ENCODE peak calls at places on chromosomes 16 and 17, in nine cellular contexts. C, M, D, P, N, W, T, G and U are unnamed samples.

GRCh38 chr17:6831662-6832263 is at the start of gene TEKT1:
- DNase-seq in N (peak; percentile 25), C (peak; percentile 26), P (peak; percentile 32), W (peak; percentile 43), D (peak; percentile 72), T (no peak), M (peak; percentile 74), G (peak; percentile 75), U (peak; percentile 40)

GRCh38 chr16:79621027-79621426 is 20.5 kb upstream of the MAF start:
- DNase-seq in C (no peak), T (no peak), W (no peak), G (no peak), M (no peak), D (no peak), P (no peak), N (no peak), U (no peak)

GRCh38 chr17:2068589-2069051 is 13.7 kb downstream of the HIC1 start:
- DNase-seq in C (no peak), P (no peak), T (no peak), N (no peak), W (no peak), G (no peak), D (peak; percentile 76), M (no peak), U (no peak)

GRCh38 chr16:70761656-70762055 is 39.3 kb downstream of the VAC14 start:
- DNase-seq in D (no peak), G (no peak), W (no peak), P (no peak), C (no peak), N (no peak), T (no peak), M (no peak), U (no peak)

GRCh38 chr17:50028207-50029120 is 27.4 kb upstream of the ITGA3 start:
- DNase-seq in G (no peak), D (no peak), C (no peak), M (no peak), T (no peak), N (no peak), W (no peak), P (no peak), U (no peak)

GRCh38 chr17:81058263-81058871 is 23.4 kb downstream of the BAIAP2 start:
- DNase-seq in C (no peak), M (no peak), T (no peak), W (no peak), P (no peak), G (no peak), D (no peak), N (no peak), U (no peak)

GRCh38 chr17:79919164-79919585 is 79.9 kb upstream of the CBX4 start:
- DNase-seq in G (peak; percentile 99), C (no peak), N (no peak), W (no peak), P (peak; percentile 85), T (no peak), D (no peak), M (peak; percentile 87), U (no peak)

GRCh38 chr17:31811021-31811565 is 48.0 kb downstream of the COPRS start:
- DNase-seq in P (no peak), T (no peak), N (no peak), D (no peak), W (no peak), C (no peak), G (no peak), M (no peak), U (no peak)

GRCh38 chr16:57948027-57948426 is 22.9 kb downstream of the CNGB1 start:
- DNase-seq in M (no peak), W (no peak), P (no peak), T (no peak), C (no peak), D (no peak), N (no peak), G (no peak), U (no peak)

GRCh38 chr17:77778636-77779524 is 179.6 kb upstream of the TNRC6C start:
- DNase-seq in G (peak; percentile 46), M (peak; percentile 95), W (no peak), D (no peak), N (no peak), T (no peak), P (peak; percentile 88), C (no peak), U (no peak)

GRCh38 chr17:2084766-2085647 is 30.1 kb downstream of the HIC1 start:
- DNase-seq in N (no peak), C (peak; percentile 92), D (peak; percentile 86), T (no peak), W (no peak), M (no peak), G (no peak), P (no peak), U (no peak)